ENCODE peak calls at places on chromosomes 1 and 21, in seven cellular contexts. U is foreskin fibroblast, O is ELR, V is choroid plexus epithelial cell, B is kidney tubule cell, W is cardiac fibroblast, G is upper lobe of right lung. Z is an unnamed sample.
A peak's percentile ranks its signal among the peaks of the same experiment; 100 is the strongest.

GRCh38 chr1:172746091-172746949 is 87.4 kb downstream of the FASLG start:
- DNase-seq in U (peak; percentile 97), O (peak; percentile 99), V (peak; percentile 99), B (peak; percentile 97), W (peak; percentile 93), G (no peak), Z (peak; percentile 32)

GRCh38 chr1:2948751-2949680 is 72.3 kb upstream of the ACTRT2 start:
- DNase-seq in U (no peak), O (no peak), V (no peak), B (no peak), W (no peak), G (peak; percentile 56), Z (no peak)

GRCh38 chr1:41371630-41372599 is 10.7 kb downstream of the FOXO6 start:
- DNase-seq in U (no peak), O (no peak), V (no peak), B (no peak), W (no peak), G (peak; percentile 50), Z (no peak)

GRCh38 chr1:88661951-88662664 is 22.0 kb upstream of the PKN2 start:
- DNase-seq in U (no peak), O (no peak), V (no peak), B (peak; percentile 45), W (no peak), G (no peak), Z (no peak)

GRCh38 chr1:17569200-17570139 is 30.0 kb downstream of the ARHGEF10L start:
- DNase-seq in U (peak; percentile 87), O (peak; percentile 71), V (peak; percentile 74), B (peak; percentile 83), W (peak; percentile 95), G (peak; percentile 78), Z (no peak)

GRCh38 chr1:59173721-59174120 is 123.2 kb upstream of the FGGY start:
- DNase-seq in U (peak; percentile 91), O (peak; percentile 92), V (peak; percentile 65), B (peak; percentile 49), W (peak; percentile 82), G (no peak), Z (no peak)

GRCh38 chr1:151251656-151252470 is 2.7 kb upstream of the PSMD4 start:
- DNase-seq in U (peak; percentile 71), O (peak; percentile 90), V (peak; percentile 91), B (peak; percentile 81), W (peak; percentile 88), G (no peak), Z (peak; percentile 51)

GRCh38 chr1:209406111-209406654 is 177.3 kb upstream of the CAMK1G start:
- DNase-seq in U (no peak), O (peak; percentile 72), V (no peak), B (peak; percentile 53), W (no peak), G (no peak), Z (no peak)

GRCh38 chr1:162916407-162916806 is 55.4 kb upstream of the CCDC190 start:
- DNase-seq in U (peak; percentile 41), O (peak; percentile 65), V (peak; percentile 53), B (no peak), W (peak; percentile 77), G (no peak), Z (no peak)

GRCh38 chr1:239493736-239494285 is 107.4 kb downstream of the CHRM3 start:
- DNase-seq in U (no peak), O (peak; percentile 40), V (no peak), B (no peak), W (no peak), G (no peak), Z (no peak)

GRCh38 chr1:225940385-225941151 is 452 bp downstream of the LEFTY2 start:
- DNase-seq in U (no peak), O (no peak), V (no peak), B (no peak), W (no peak), G (no peak), Z (no peak)

GRCh38 chr21:21097425-21097824 is 99.2 kb downstream of the NCAM2 start:
- DNase-seq in U (no peak), O (no peak), V (no peak), B (no peak), W (no peak), G (no peak), Z (no peak)

GRCh38 chr1:87511449-87511848 is 182.8 kb downstream of the LMO4 start:
- DNase-seq in U (no peak), O (no peak), V (no peak), B (no peak), W (no peak), G (no peak), Z (no peak)

GRCh38 chr1:220880367-220880680 is 1.1 kb downstream of the HLX start:
- DNase-seq in U (no peak), O (no peak), V (no peak), B (no peak), W (no peak), G (no peak), Z (no peak)

GRCh38 chr21:14977814-14978213 is 87.0 kb downstream of the NRIP1 start:
- DNase-seq in U (no peak), O (no peak), V (no peak), B (peak; percentile 36), W (no peak), G (no peak), Z (no peak)

GRCh38 chr1:209706622-209707021 is 2.0 kb downstream of the HSD11B1 start:
- DNase-seq in U (no peak), O (no peak), V (no peak), B (no peak), W (no peak), G (no peak), Z (no peak)

GRCh38 chr1:202241376-202242079 is 47.9 kb downstream of the LGR6 start:
- DNase-seq in U (no peak), O (no peak), V (no peak), B (peak; percentile 48), W (no peak), G (no peak), Z (no peak)

GRCh38 chr1:174643206-174643605 is 195.4 kb downstream of the GPR52 start:
- DNase-seq in U (no peak), O (no peak), V (no peak), B (no peak), W (no peak), G (no peak), Z (no peak)

GRCh38 chr1:201268604-201269151 is 14.6 kb upstream of the PKP1 start:
- DNase-seq in U (peak; percentile 74), O (peak; percentile 71), V (peak; percentile 51), B (peak; percentile 89), W (peak; percentile 75), G (no peak), Z (no peak)